ENCODE peak calls at places on chromosomes 12 and 14, in seven cellular contexts. V is HFF-Myc; E is H4; R is stimulated activated CD4-positive, alpha-beta T cell treated with anti-CD3 and anti-CD28 coated beads, Interleukin-2, amount 100 ng/mL, for 48 hours; O is mesothelial cell of epicardium; I is pancreas; Y is left ventricle myocardium inferior. D is an unnamed sample.

GRCh38 chr14:74459289-74459946 is 33.4 kb upstream of the SYNDIG1L start:
- DNase-seq in Y (no peak), V (peak; percentile 42), O (no peak), R (peak; percentile 21), I (no peak), E (peak; percentile 75), D (peak; percentile 73)

GRCh38 chr14:68285421-68286179 is 466.0 kb downstream of the RAD51B start:
- DNase-seq in O (no peak), R (peak; percentile 47), I (no peak), Y (no peak), V (no peak), E (no peak), D (no peak)

GRCh38 chr14:22481546-22481945 is 107.5 kb downstream of the DAD1 start:
- DNase-seq in E (no peak), O (no peak), V (no peak), R (no peak), I (no peak), Y (no peak), D (no peak)

GRCh38 chr12:102874819-102875218 is 42.2 kb downstream of the PAH start:
- DNase-seq in I (no peak), O (no peak), V (no peak), R (no peak), Y (no peak), E (no peak), D (no peak)

GRCh38 chr14:64748995-64749714 is 44.9 kb downstream of the PLEKHG3 start:
- DNase-seq in E (no peak), Y (no peak), O (no peak), R (no peak), V (no peak), I (no peak), D (no peak)

GRCh38 chr12:78928200-78929074 is 63.9 kb downstream of the SYT1 start:
- DNase-seq in O (no peak), V (no peak), E (peak; percentile 84), I (no peak), Y (no peak), R (no peak), D (no peak)

GRCh38 chr12:57761391-57761998 is 5.4 kb downstream of the CYP27B1 start:
- DNase-seq in I (no peak), R (no peak), O (no peak), V (no peak), E (no peak), Y (no peak), D (no peak)

GRCh38 chr12:110615171-110615570 is 1.2 kb downstream of the TCTN1 start:
- DNase-seq in Y (no peak), O (no peak), R (no peak), I (no peak), V (no peak), E (no peak), D (no peak)

GRCh38 chr14:77031680-77032482 is 3.4 kb upstream of the IRF2BPL start:
- DNase-seq in E (peak; percentile 24), Y (no peak), V (no peak), I (no peak), O (no peak), R (no peak), D (peak; percentile 38)

GRCh38 chr12:111274820-111275219 is 94.1 kb downstream of the PHETA1 start:
- DNase-seq in I (no peak), V (no peak), R (no peak), Y (no peak), O (no peak), E (no peak), D (peak; percentile 82)

GRCh38 chr14:22579218-22579617 is 9.8 kb downstream of the DAD1 start:
- DNase-seq in E (no peak), Y (no peak), I (no peak), O (no peak), R (no peak), V (no peak), D (no peak)

GRCh38 chr12:3341594-3341993 is 149.4 kb upstream of the PRMT8 start:
- DNase-seq in V (no peak), I (no peak), E (no peak), O (no peak), R (no peak), Y (no peak), D (no peak)

GRCh38 chr12:41684997-41685396 is 459.7 kb downstream of the GXYLT1 start:
- DNase-seq in I (no peak), E (no peak), Y (no peak), O (no peak), R (no peak), V (no peak), D (no peak)

GRCh38 chr14:92540472-92541048 is 27.0 kb downstream of the RIN3 start:
- DNase-seq in O (no peak), E (peak; percentile 96), V (peak; percentile 96), R (no peak), Y (peak; percentile 93), I (peak; percentile 60), D (no peak)

GRCh38 chr12:121036810-121037326 is 2.2 kb downstream of the OASL start:
- DNase-seq in O (no peak), Y (no peak), E (peak; percentile 34), V (no peak), I (no peak), R (peak; percentile 29), D (no peak)

GRCh38 chr12:55712154-55712553 is 3.7 kb upstream of the BLOC1S1 start:
- DNase-seq in Y (peak; percentile 65), E (no peak), R (no peak), I (no peak), O (no peak), V (no peak), D (no peak)

GRCh38 chr14:80212025-80212402 is 710 bp upstream of the DIO2 start:
- DNase-seq in O (no peak), E (peak; percentile 82), I (no peak), Y (no peak), V (no peak), R (no peak), D (no peak)

GRCh38 chr12:15532364-15532977 is 210.2 kb downstream of the PTPRO start:
- DNase-seq in R (peak; percentile 33), I (no peak), O (no peak), Y (no peak), V (peak; percentile 51), E (peak; percentile 66), D (peak; percentile 41)

GRCh38 chr12:64609543-64610091 is 678 bp upstream of the RASSF3 start:
- DNase-seq in R (no peak), V (no peak), I (no peak), O (no peak), E (no peak), Y (no peak), D (no peak)

GRCh38 chr12:127169321-127170270 is 1097.4 kb upstream of the TMEM132C start:
- DNase-seq in Y (no peak), V (no peak), E (no peak), O (no peak), R (no peak), I (no peak), D (no peak)

GRCh38 chr12:30696943-30697342 is 1.3 kb upstream of the IPO8 start:
- DNase-seq in Y (no peak), R (no peak), V (no peak), O (no peak), I (no peak), E (no peak), D (no peak)

GRCh38 chr14:32010561-32011188 is 66.4 kb upstream of the ARHGAP5 start:
- DNase-seq in O (no peak), E (no peak), I (no peak), Y (no peak), R (no peak), V (peak; percentile 43), D (no peak)

GRCh38 chr14:65302571-65303184 is 109.9 kb upstream of the FUT8 start:
- DNase-seq in R (no peak), I (peak; percentile 66), O (no peak), E (no peak), Y (no peak), V (no peak), D (no peak)

GRCh38 chr14:76718306-76719075 is 42.8 kb upstream of the VASH1 start:
- DNase-seq in R (no peak), O (no peak), Y (peak; percentile 62), V (no peak), E (no peak), I (no peak), D (no peak)

D was measured in H7.